ENCODE peak calls at places on chromosomes 5 and 9, in nine cellular contexts. P is CD4-positive, CD25-positive, alpha-beta regulatory T cell; A is DND-41; C is stimulated activated CD8-positive, alpha-beta memory T cell treated with anti-CD3 and anti-CD28 coated beads, Interleukin-15, amount 100 ng/mL, for 1 hour; D is mesenchymal stem cell; Q is choroid plexus epithelial cell; Z is KG1; N is right lobe of liver; J is CD4-positive, alpha-beta T cell. I is an unnamed sample.
A peak's percentile ranks its signal among the peaks of the same experiment; 100 is the strongest.

GRCh38 chr5:111748304-111748763 is 8.7 kb downstream of the NREP start:
- DNase-seq in P (no peak), A (no peak), C (no peak), D (peak; percentile 85), Q (peak; percentile 81), Z (no peak), N (no peak), J (no peak), I (peak; percentile 85)

GRCh38 chr5:158819095-158819494 is 280.6 kb downstream of the EBF1 start:
- DNase-seq in P (no peak), A (no peak), C (no peak), D (no peak), Q (no peak), Z (no peak), N (no peak), J (no peak), I (no peak)

GRCh38 chr9:100294806-100295205 is 57.9 kb downstream of the TEX10 start:
- DNase-seq in P (no peak), A (no peak), C (no peak), D (no peak), Q (no peak), Z (no peak), N (peak; percentile 60), J (no peak), I (no peak)

GRCh38 chr9:136081113-136081825 is 13.8 kb downstream of the NACC2 start:
- DNase-seq in P (no peak), A (no peak), C (no peak), D (peak; percentile 26), Q (peak; percentile 42), Z (no peak), N (no peak), J (no peak), I (no peak)

GRCh38 chr5:172736524-172737135 is 34.4 kb downstream of the DUSP1 start:
- DNase-seq in P (no peak), A (no peak), C (no peak), D (peak; percentile 51), Q (no peak), Z (no peak), N (no peak), J (no peak), I (no peak)

GRCh38 chr9:18861599-18862546 is 171.1 kb downstream of the SAXO1 start:
- DNase-seq in P (no peak), A (no peak), C (no peak), D (no peak), Q (peak; percentile 67), Z (no peak), N (no peak), J (no peak), I (no peak)

GRCh38 chr9:132474253-132474652 is 64.2 kb downstream of the CFAP77 start:
- DNase-seq in P (no peak), A (no peak), C (no peak), D (no peak), Q (peak; percentile 39), Z (no peak), N (no peak), J (no peak), I (no peak)

GRCh38 chr5:172902497-172903472 is 56.4 kb upstream of the RPL26L1 start:
- DNase-seq in P (no peak), A (no peak), C (no peak), D (peak; percentile 91), Q (peak; percentile 98), Z (no peak), N (peak; percentile 89), J (no peak), I (peak; percentile 45)

GRCh38 chr5:116858705-116859333 is 284.2 kb upstream of the SEMA6A start:
- DNase-seq in P (no peak), A (no peak), C (no peak), D (peak; percentile 8), Q (no peak), Z (no peak), N (no peak), J (no peak), I (no peak)

GRCh38 chr9:76571288-76572204 is 112.6 kb downstream of the GCNT1 start:
- DNase-seq in P (no peak), A (no peak), C (no peak), D (no peak), Q (peak; percentile 33), Z (no peak), N (no peak), J (no peak), I (no peak)

GRCh38 chr5:154779105-154779504 is 23.9 kb downstream of the LARP1 start:
- DNase-seq in P (no peak), A (no peak), C (no peak), D (peak; percentile 81), Q (peak; percentile 86), Z (no peak), N (no peak), J (no peak), I (peak; percentile 89)

GRCh38 chr5:56003179-56003578 is 8.4 kb upstream of the IL6ST start:
- DNase-seq in P (no peak), A (no peak), C (no peak), D (peak; percentile 65), Q (peak; percentile 39), Z (no peak), N (peak; percentile 63), J (no peak), I (peak; percentile 43)

GRCh38 chr5:19855031-19855430 is 133.0 kb downstream of the CDH18 start:
- DNase-seq in P (no peak), A (no peak), C (no peak), D (no peak), Q (no peak), Z (no peak), N (no peak), J (no peak), I (no peak)

GRCh38 chr5:64971538-64971937 is 202.8 kb downstream of the CWC27 start:
- DNase-seq in P (no peak), A (no peak), C (no peak), D (no peak), Q (peak; percentile 45), Z (no peak), N (no peak), J (no peak), I (no peak)

GRCh38 chr9:19174127-19174921 is 47.0 kb upstream of the PLIN2 start:
- DNase-seq in P (peak; percentile 35), A (peak; percentile 55), C (no peak), D (peak; percentile 97), Q (peak; percentile 97), Z (no peak), N (peak; percentile 61), J (no peak), I (peak; percentile 82)

GRCh38 chr5:7210549-7210948 is 185.4 kb upstream of the ADCY2 start:
- DNase-seq in P (no peak), A (no peak), C (no peak), D (no peak), Q (no peak), Z (no peak), N (no peak), J (no peak), I (no peak)